ENCODE peak calls at places on chromosomes 1 and 21, in six cellular contexts. One of them, this sample, is unnamed. For H3K9me3 and H3K27me3, the result is how much of the 10 kb centered on the place peaks cover.

GRCh38 chr1:1377540-1378205 is 2.7 kb upstream of the AURKAIP1 start:
- DNase-seq in fibroblast of lung: no peak
- DNase-seq in lung: no peak
- DNase-seq in heart left ventricle: no peak
- DNase-seq in adrenal gland: no peak
- DNase-seq in CD4-positive, alpha-beta memory T cell: no peak
- DNase-seq in this sample: no peak

GRCh38 chr1:39922139-39922757 is 20.5 kb upstream of the MYCL start:
- DNase-seq in lung: no peak
- DNase-seq in adrenal gland: no peak
- DNase-seq in CD4-positive, alpha-beta memory T cell: no peak
- DNase-seq in fibroblast of lung: no peak
- DNase-seq in heart left ventricle: no peak
- DNase-seq in this sample: no peak

GRCh38 chr1:95653598-95653997 is 419.6 kb downstream of the RWDD3 start:
- DNase-seq in CD4-positive, alpha-beta memory T cell: no peak
- DNase-seq in fibroblast of lung: no peak
- DNase-seq in lung: no peak
- DNase-seq in heart left ventricle: no peak
- DNase-seq in adrenal gland: no peak
- DNase-seq in this sample: no peak

GRCh38 chr1:14413809-14414208 is 184.7 kb upstream of the KAZN start:
- DNase-seq in fibroblast of lung: peak
- DNase-seq in heart left ventricle: no peak
- DNase-seq in lung: no peak
- DNase-seq in CD4-positive, alpha-beta memory T cell: no peak
- DNase-seq in adrenal gland: no peak
- DNase-seq in this sample: no peak

GRCh38 chr1:219279017-219279770 is 105.5 kb downstream of the LYPLAL1 start:
- DNase-seq in CD4-positive, alpha-beta memory T cell: no peak
- DNase-seq in lung: no peak
- DNase-seq in fibroblast of lung: no peak
- DNase-seq in adrenal gland: no peak
- DNase-seq in heart left ventricle: no peak
- DNase-seq in this sample: no peak

GRCh38 chr1:240555524-240555923 is 56.4 kb downstream of the GREM2 start:
- DNase-seq in fibroblast of lung: no peak
- DNase-seq in lung: no peak
- DNase-seq in adrenal gland: no peak
- DNase-seq in CD4-positive, alpha-beta memory T cell: no peak
- DNase-seq in heart left ventricle: no peak
- DNase-seq in this sample: no peak

GRCh38 chr1:116064616-116065015 is 46.6 kb upstream of the MAB21L3 start:
- DNase-seq in adrenal gland: no peak
- DNase-seq in fibroblast of lung: peak
- DNase-seq in lung: no peak
- DNase-seq in CD4-positive, alpha-beta memory T cell: no peak
- DNase-seq in heart left ventricle: no peak
- DNase-seq in this sample: no peak

GRCh38 chr1:94063379-94063778 is 57.6 kb downstream of the ABCA4 start:
- DNase-seq in heart left ventricle: peak
- DNase-seq in lung: no peak
- DNase-seq in CD4-positive, alpha-beta memory T cell: no peak
- DNase-seq in adrenal gland: peak
- DNase-seq in fibroblast of lung: peak
- DNase-seq in this sample: no peak

GRCh38 chr1:72184099-72184695 is 98.1 kb downstream of the NEGR1 start:
- DNase-seq in adrenal gland: no peak
- DNase-seq in CD4-positive, alpha-beta memory T cell: no peak
- DNase-seq in heart left ventricle: no peak
- DNase-seq in fibroblast of lung: no peak
- DNase-seq in lung: no peak
- DNase-seq in this sample: no peak

GRCh38 chr1:155023627-155024026 is 10.0 kb downstream of the DCST2 start:
- DNase-seq in adrenal gland: no peak
- DNase-seq in CD4-positive, alpha-beta memory T cell: no peak
- DNase-seq in heart left ventricle: no peak
- DNase-seq in fibroblast of lung: no peak
- DNase-seq in lung: no peak
- DNase-seq in this sample: no peak

GRCh38 chr1:208975456-208975855 is 608.1 kb upstream of the CAMK1G start:
- DNase-seq in heart left ventricle: no peak
- DNase-seq in lung: no peak
- DNase-seq in CD4-positive, alpha-beta memory T cell: no peak
- DNase-seq in fibroblast of lung: no peak
- DNase-seq in adrenal gland: no peak
- DNase-seq in this sample: no peak

GRCh38 chr21:37710555-37711293 is 205.5 kb downstream of the KCNJ6 start:
- DNase-seq in adrenal gland: no peak
- DNase-seq in heart left ventricle: no peak
- DNase-seq in lung: no peak
- DNase-seq in CD4-positive, alpha-beta memory T cell: no peak
- DNase-seq in fibroblast of lung: peak
- DNase-seq in this sample: no peak

GRCh38 chr1:67880056-67880601 is 46.9 kb upstream of the GNG12 start:
- DNase-seq in adrenal gland: peak
- DNase-seq in lung: no peak
- DNase-seq in CD4-positive, alpha-beta memory T cell: no peak
- DNase-seq in heart left ventricle: no peak
- DNase-seq in fibroblast of lung: peak
- DNase-seq in this sample: peak

GRCh38 chr1:154405762-154406571 is 824 bp downstream of the IL6R start:
- DNase-seq in heart left ventricle: peak
- DNase-seq in fibroblast of lung: peak
- DNase-seq in lung: peak
- DNase-seq in adrenal gland: peak
- DNase-seq in CD4-positive, alpha-beta memory T cell: peak
- DNase-seq in this sample: peak

GRCh38 chr1:152388889-152389288 is 25.2 kb downstream of the CRNN start:
- DNase-seq in adrenal gland: no peak
- DNase-seq in fibroblast of lung: no peak
- DNase-seq in lung: no peak
- DNase-seq in heart left ventricle: no peak
- DNase-seq in CD4-positive, alpha-beta memory T cell: no peak
- DNase-seq in this sample: no peak

GRCh38 chr1:170231669-170232068 is 85.9 kb downstream of the NTMT2 start:
- DNase-seq in CD4-positive, alpha-beta memory T cell: no peak
- DNase-seq in lung: no peak
- DNase-seq in heart left ventricle: no peak
- DNase-seq in fibroblast of lung: no peak
- DNase-seq in adrenal gland: no peak
- DNase-seq in this sample: no peak

GRCh38 chr1:184773762-184774320 is 19.2 kb upstream of the EDEM3 start:
- DNase-seq in lung: no peak
- DNase-seq in fibroblast of lung: no peak
- DNase-seq in CD4-positive, alpha-beta memory T cell: no peak
- DNase-seq in heart left ventricle: no peak
- DNase-seq in adrenal gland: peak
- DNase-seq in this sample: no peak

GRCh38 chr1:200526709-200527612 is 93.6 kb downstream of the KIF14 start:
- DNase-seq in CD4-positive, alpha-beta memory T cell: no peak
- DNase-seq in adrenal gland: no peak
- DNase-seq in heart left ventricle: no peak
- DNase-seq in fibroblast of lung: peak
- DNase-seq in lung: no peak
- DNase-seq in this sample: no peak

GRCh38 chr1:31576201-31576669 is at the start of gene TINAGL1:
- DNase-seq in CD4-positive, alpha-beta memory T cell: no peak
- DNase-seq in adrenal gland: no peak
- DNase-seq in fibroblast of lung: no peak
- DNase-seq in heart left ventricle: peak
- DNase-seq in lung: peak
- DNase-seq in this sample: peak

GRCh38 chr1:47793563-47793962 is 203.6 kb downstream of the TRABD2B start:
- DNase-seq in fibroblast of lung: no peak
- DNase-seq in heart left ventricle: no peak
- DNase-seq in lung: no peak
- DNase-seq in CD4-positive, alpha-beta memory T cell: no peak
- DNase-seq in adrenal gland: no peak
- DNase-seq in this sample: no peak

GRCh38 chr1:228944241-228944741 is 209.0 kb downstream of the RHOU start:
- DNase-seq in adrenal gland: no peak
- DNase-seq in heart left ventricle: no peak
- DNase-seq in lung: no peak
- DNase-seq in CD4-positive, alpha-beta memory T cell: no peak
- DNase-seq in fibroblast of lung: no peak
- DNase-seq in this sample: no peak

GRCh38 chr1:205658943-205659581 is 21.2 kb downstream of the SLC45A3 start:
- DNase-seq in fibroblast of lung: peak
- DNase-seq in heart left ventricle: peak
- DNase-seq in adrenal gland: peak
- DNase-seq in lung: peak
- DNase-seq in CD4-positive, alpha-beta memory T cell: peak
- DNase-seq in this sample: peak

GRCh38 chr21:25646541-25646940 is 7.5 kb downstream of the JAM2 start:
- DNase-seq in heart left ventricle: no peak
- DNase-seq in CD4-positive, alpha-beta memory T cell: no peak
- DNase-seq in adrenal gland: no peak
- DNase-seq in lung: no peak
- DNase-seq in fibroblast of lung: no peak
- DNase-seq in this sample: no peak

GRCh38 chr1:238491265-238491664 is 600.5 kb upstream of the ZP4 start:
- DNase-seq in lung: no peak
- DNase-seq in CD4-positive, alpha-beta memory T cell: no peak
- DNase-seq in heart left ventricle: no peak
- DNase-seq in fibroblast of lung: no peak
- DNase-seq in adrenal gland: no peak
- DNase-seq in this sample: no peak

GRCh38 chr1:169048043-169048442 is 58.4 kb upstream of the ATP1B1 start:
- DNase-seq in lung: no peak
- DNase-seq in CD4-positive, alpha-beta memory T cell: no peak
- DNase-seq in fibroblast of lung: no peak
- DNase-seq in heart left ventricle: no peak
- DNase-seq in adrenal gland: no peak
- DNase-seq in this sample: peak

GRCh38 chr1:23362218-23362713 is 7.4 kb downstream of the ZNF436 start:
- DNase-seq in CD4-positive, alpha-beta memory T cell: no peak
- DNase-seq in adrenal gland: no peak
- DNase-seq in heart left ventricle: no peak
- DNase-seq in fibroblast of lung: no peak
- DNase-seq in lung: no peak
- DNase-seq in this sample: no peak
- H3K9me3 ChIP-seq in CD4-positive, alpha-beta memory T cell: under half
- H3K9me3 ChIP-seq in adrenal gland: under half
- H3K9me3 ChIP-seq in heart left ventricle: half or more
- H3K9me3 ChIP-seq in fibroblast of lung: under half
- H3K9me3 ChIP-seq in lung: under half
- H3K9me3 ChIP-seq in this sample: half or more

GRCh38 chr1:46205141-46205540 is 2.0 kb downstream of the LURAP1 start:
- DNase-seq in lung: no peak
- DNase-seq in adrenal gland: no peak
- DNase-seq in heart left ventricle: no peak
- DNase-seq in CD4-positive, alpha-beta memory T cell: no peak
- DNase-seq in fibroblast of lung: no peak
- DNase-seq in this sample: no peak

GRCh38 chr1:46204406-46204742 is 1.2 kb downstream of the LURAP1 start:
- DNase-seq in CD4-positive, alpha-beta memory T cell: no peak
- DNase-seq in fibroblast of lung: no peak
- DNase-seq in heart left ventricle: peak
- DNase-seq in adrenal gland: peak
- DNase-seq in lung: no peak
- DNase-seq in this sample: no peak

GRCh38 chr1:46203738-46204405 is 738 bp downstream of the LURAP1 start:
- DNase-seq in fibroblast of lung: no peak
- DNase-seq in heart left ventricle: no peak
- DNase-seq in CD4-positive, alpha-beta memory T cell: no peak
- DNase-seq in adrenal gland: no peak
- DNase-seq in lung: no peak
- DNase-seq in this sample: no peak

GRCh38 chr1:46202975-46203737 is at the start of gene LURAP1:
- DNase-seq in CD4-positive, alpha-beta memory T cell: peak
- DNase-seq in adrenal gland: peak
- DNase-seq in lung: no peak
- DNase-seq in heart left ventricle: peak
- DNase-seq in fibroblast of lung: peak
- DNase-seq in this sample: no peak

DNA sequence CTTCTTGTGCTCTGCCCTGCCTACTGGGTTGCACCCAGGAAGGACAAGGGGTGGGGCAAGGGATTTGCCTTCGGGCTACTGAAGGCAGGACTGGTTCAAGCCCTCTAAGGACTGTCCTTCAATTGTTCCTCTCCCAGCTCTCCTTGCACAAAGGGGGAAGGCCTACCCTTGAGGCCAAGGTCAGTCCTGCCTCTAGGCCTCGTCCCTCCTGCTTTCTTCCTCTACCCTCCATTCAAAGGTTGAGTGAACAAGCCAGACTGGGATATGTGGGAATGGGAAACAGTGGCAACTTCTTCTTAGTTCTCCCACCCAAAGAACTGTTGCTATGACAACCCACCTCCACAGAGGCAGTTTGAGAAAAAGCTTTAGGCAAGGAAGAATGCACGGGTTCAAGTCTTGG is 2.7 kb downstream of the LURAP1 start:
- DNase-seq in heart left ventricle: no peak
- DNase-seq in CD4-positive, alpha-beta memory T cell: no peak
- DNase-seq in adrenal gland: peak
- DNase-seq in fibroblast of lung: no peak
- DNase-seq in lung: no peak
- DNase-seq in this sample: no peak
- H3K4me3 ChIP-seq in heart left ventricle: no peak
- H3K4me3 ChIP-seq in CD4-positive, alpha-beta memory T cell: no peak
- H3K4me3 ChIP-seq in adrenal gland: no peak
- H3K4me3 ChIP-seq in fibroblast of lung: no peak
- H3K4me3 ChIP-seq in lung: no peak
- H3K4me3 ChIP-seq in this sample: no peak

DNA sequence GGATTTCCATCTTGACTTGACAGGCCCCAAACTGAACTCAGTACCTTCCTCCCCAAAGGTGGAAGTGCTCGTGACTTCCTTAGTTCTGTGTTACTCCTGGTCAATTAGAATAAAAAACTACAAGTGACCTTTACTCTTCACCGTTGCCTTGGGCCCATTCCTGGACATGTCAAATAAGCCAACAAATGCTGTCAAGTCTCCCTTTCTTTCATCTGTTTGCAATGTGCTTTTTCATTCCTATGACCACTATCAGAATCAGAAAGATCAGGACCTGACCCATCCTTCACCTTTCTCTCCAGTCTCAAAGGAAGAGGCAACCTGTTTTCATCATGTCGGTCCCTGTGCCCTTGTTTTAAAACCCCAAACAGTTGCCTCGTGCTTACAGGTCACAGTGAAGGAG is 4.9 kb upstream of the KCNJ10 start:
- DNase-seq in fibroblast of lung: no peak
- DNase-seq in lung: no peak
- DNase-seq in CD4-positive, alpha-beta memory T cell: no peak
- DNase-seq in heart left ventricle: no peak
- DNase-seq in adrenal gland: no peak
- DNase-seq in this sample: no peak
- H3K27me3 ChIP-seq in fibroblast of lung: under half
- H3K27me3 ChIP-seq in lung: under half
- H3K27me3 ChIP-seq in CD4-positive, alpha-beta memory T cell: under half
- H3K27me3 ChIP-seq in heart left ventricle: under half
- H3K27me3 ChIP-seq in adrenal gland: under half
- H3K27me3 ChIP-seq in this sample: under half

GRCh38 chr1:89687254-89687653 is 54.3 kb downstream of the LRRC8C start:
- DNase-seq in adrenal gland: no peak
- DNase-seq in CD4-positive, alpha-beta memory T cell: no peak
- DNase-seq in fibroblast of lung: no peak
- DNase-seq in heart left ventricle: no peak
- DNase-seq in lung: no peak
- DNase-seq in this sample: no peak
- H3K9me3 ChIP-seq in adrenal gland: under half
- H3K9me3 ChIP-seq in CD4-positive, alpha-beta memory T cell: under half
- H3K9me3 ChIP-seq in fibroblast of lung: under half
- H3K9me3 ChIP-seq in heart left ventricle: under half
- H3K9me3 ChIP-seq in lung: under half
- H3K9me3 ChIP-seq in this sample: under half

This sample was measured in PC-9.